ENCODE peak calls at places on chromosomes 6 and 20, in four cellular contexts. A is HepG2, V is GM12878, Q is K562. E is an unnamed sample.

GRCh38 chr20:48538058-48538825 is 289.6 kb downstream of the PREX1 start:
- DNase-seq in A (peak; percentile 37), V (no peak), Q (no peak), E (no peak)

GRCh38 chr6:71289039-71289801 is 609 bp downstream of the OGFRL1 start:
- DNase-seq in A (no peak), V (no peak), Q (no peak), E (peak; percentile 36)

GRCh38 chr20:31824125-31824485 is 4.9 kb downstream of the MYLK2 start:
- DNase-seq in A (no peak), V (no peak), Q (no peak), E (no peak)

GRCh38 chr6:163159689-163160088 is 254.8 kb upstream of the QKI start:
- DNase-seq in A (no peak), V (no peak), Q (no peak), E (no peak)

GRCh38 chr20:10739575-10739974 is 65.8 kb upstream of the JAG1 start:
- DNase-seq in A (no peak), V (no peak), Q (no peak), E (no peak)

GRCh38 chr6:49269190-49269589 is 193.9 kb downstream of the MMUT start:
- DNase-seq in A (no peak), V (no peak), Q (no peak), E (no peak)

GRCh38 chr20:25020345-25020744 is 27.8 kb upstream of the APMAP start:
- DNase-seq in A (no peak), V (no peak), Q (no peak), E (no peak)

GRCh38 chr6:44439270-44440045 is 52.0 kb downstream of the CDC5L start:
- DNase-seq in A (no peak), V (no peak), Q (no peak), E (no peak)

GRCh38 chr6:142399739-142400138 is 97.9 kb downstream of the ADGRG6 start:
- DNase-seq in A (no peak), V (no peak), Q (no peak), E (no peak)

GRCh38 chr6:7673063-7673536 is 52.8 kb upstream of the BMP6 start:
- DNase-seq in A (no peak), V (no peak), Q (peak; percentile 58), E (peak; percentile 46)

GRCh38 chr20:2417142-2417541 is 36.4 kb downstream of the TGM6 start:
- DNase-seq in A (no peak), V (no peak), Q (no peak), E (no peak)

GRCh38 chr6:170270984-170271593 is 19.8 kb downstream of the DLL1 start:
- DNase-seq in A (no peak), V (no peak), Q (no peak), E (no peak)

GRCh38 chr6:124480021-124480430 is 482.2 kb upstream of the RNF217 start:
- DNase-seq in A (no peak), V (no peak), Q (no peak), E (no peak)

GRCh38 chr20:34834459-34834893 is 9.0 kb upstream of the NCOA6 start:
- DNase-seq in A (peak; percentile 47), V (no peak), Q (peak; percentile 40), E (peak; percentile 26)

GRCh38 chr6:107697682-107698081 is 126.4 kb downstream of the SCML4 start:
- DNase-seq in A (no peak), V (no peak), Q (no peak), E (no peak)

GRCh38 chr6:79946242-79946641 is 1.1 kb downstream of the ELOVL4 start:
- DNase-seq in A (peak; percentile 25), V (no peak), Q (no peak), E (peak; percentile 64)

GRCh38 chr6:958531-958930 is 265.6 kb upstream of the EXOC2 start:
- DNase-seq in A (no peak), V (no peak), Q (no peak), E (no peak)

GRCh38 chr6:126764696-126765095 is 353.8 kb upstream of the RSPO3 start:
- DNase-seq in A (no peak), V (no peak), Q (no peak), E (no peak)

GRCh38 chr20:15328084-15328483 is 990.7 kb upstream of the FLRT3 start:
- DNase-seq in A (no peak), V (no peak), Q (no peak), E (no peak)

GRCh38 chr6:167668019-167668753 is 158.5 kb upstream of the AFDN start:
- DNase-seq in A (peak; percentile 96), V (no peak), Q (no peak), E (no peak)

GRCh38 chr6:147716434-147716833 is 207.9 kb downstream of the SAMD5 start:
- DNase-seq in A (no peak), V (no peak), Q (no peak), E (no peak)

GRCh38 chr6:93418448-93419303 is 683 bp downstream of the EPHA7 start:
- DNase-seq in A (no peak), V (no peak), Q (no peak), E (peak; percentile 33)

GRCh38 chr20:46552460-46553420 is 2.3 kb upstream of the OCSTAMP start:
- DNase-seq in A (no peak), V (peak; percentile 85), Q (no peak), E (no peak)

GRCh38 chr6:36786055-36786675 is 53.1 kb downstream of the CPNE5 start:
- DNase-seq in A (no peak), V (no peak), Q (peak; percentile 65), E (no peak)

GRCh38 chr6:3348821-3349220 is 90.1 kb downstream of the PSMG4 start:
- DNase-seq in A (no peak), V (no peak), Q (no peak), E (no peak)

GRCh38 chr6:99416226-99416625 is 8.9 kb downstream of the PNISR start:
- DNase-seq in A (no peak), V (no peak), Q (no peak), E (no peak)

GRCh38 chr6:446418-447366 is 55.1 kb downstream of the IRF4 start:
- DNase-seq in A (no peak), V (no peak), Q (no peak), E (no peak)

GRCh38 chr6:2875840-2876207 is 27.3 kb downstream of the SERPINB9 start:
- DNase-seq in A (no peak), V (no peak), Q (no peak), E (no peak)

GRCh38 chr20:50172347-50173013 is 18.1 kb upstream of the CEBPB start:
- DNase-seq in A (peak; percentile 97), V (no peak), Q (no peak), E (peak; percentile 67)
- TF ChIP-seq TARDBP in A (peak; percentile 90), V (no peak), Q (no peak), E (no peak)

GRCh38 chr6:113529191-113529590 is 328.0 kb upstream of the MARCKS start:
- DNase-seq in A (no peak), V (no peak), Q (no peak), E (no peak)
- TF ChIP-seq TARDBP in A (no peak), V (no peak), Q (no peak), E (no peak)

DNA sequence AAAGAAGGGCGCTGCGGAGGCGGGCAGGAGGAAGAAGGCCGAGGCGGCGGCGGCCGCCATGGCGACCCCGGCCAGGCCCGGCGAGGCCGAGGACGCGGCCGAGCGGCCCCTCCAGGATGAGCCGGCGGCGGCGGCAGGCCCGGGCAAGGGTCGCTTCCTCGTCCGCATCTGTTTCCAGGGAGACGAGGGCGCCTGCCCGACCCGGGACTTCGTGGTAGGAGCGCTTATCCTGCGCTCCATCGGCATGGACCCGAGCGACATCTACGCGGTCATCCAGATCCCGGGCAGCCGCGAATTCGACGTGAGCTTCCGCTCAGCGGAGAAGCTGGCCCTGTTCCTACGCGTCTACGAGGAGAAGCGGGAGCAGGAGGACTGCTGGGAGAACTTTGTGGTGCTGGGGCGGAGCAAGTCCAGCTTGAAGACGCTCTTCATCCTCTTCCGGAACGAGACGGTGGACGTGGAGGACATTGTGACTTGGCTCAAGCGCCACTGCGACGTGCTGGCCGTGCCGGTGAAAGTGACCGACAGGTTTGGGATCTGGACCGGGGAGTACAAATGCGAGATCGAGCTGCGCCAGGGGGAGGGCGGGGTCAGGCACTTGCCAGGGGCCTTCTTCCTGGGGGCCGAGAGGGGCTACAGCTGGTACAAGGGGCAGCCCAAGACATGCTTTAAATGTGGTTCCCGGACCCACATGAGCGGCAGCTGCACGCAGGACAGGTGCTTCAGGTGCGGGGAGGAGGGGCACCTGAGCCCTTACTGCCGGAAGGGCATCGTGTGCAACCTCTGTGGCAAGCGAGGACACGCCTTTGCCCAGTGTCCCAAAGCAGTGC is 770 bp downstream of the ZCCHC3 start:
- DNase-seq in A (peak; percentile 35), V (no peak), Q (peak; percentile 62), E (peak; percentile 28)
- TF ChIP-seq TARDBP in A (peak; percentile 77), V (no peak), Q (no peak), E (no peak)

DNA sequence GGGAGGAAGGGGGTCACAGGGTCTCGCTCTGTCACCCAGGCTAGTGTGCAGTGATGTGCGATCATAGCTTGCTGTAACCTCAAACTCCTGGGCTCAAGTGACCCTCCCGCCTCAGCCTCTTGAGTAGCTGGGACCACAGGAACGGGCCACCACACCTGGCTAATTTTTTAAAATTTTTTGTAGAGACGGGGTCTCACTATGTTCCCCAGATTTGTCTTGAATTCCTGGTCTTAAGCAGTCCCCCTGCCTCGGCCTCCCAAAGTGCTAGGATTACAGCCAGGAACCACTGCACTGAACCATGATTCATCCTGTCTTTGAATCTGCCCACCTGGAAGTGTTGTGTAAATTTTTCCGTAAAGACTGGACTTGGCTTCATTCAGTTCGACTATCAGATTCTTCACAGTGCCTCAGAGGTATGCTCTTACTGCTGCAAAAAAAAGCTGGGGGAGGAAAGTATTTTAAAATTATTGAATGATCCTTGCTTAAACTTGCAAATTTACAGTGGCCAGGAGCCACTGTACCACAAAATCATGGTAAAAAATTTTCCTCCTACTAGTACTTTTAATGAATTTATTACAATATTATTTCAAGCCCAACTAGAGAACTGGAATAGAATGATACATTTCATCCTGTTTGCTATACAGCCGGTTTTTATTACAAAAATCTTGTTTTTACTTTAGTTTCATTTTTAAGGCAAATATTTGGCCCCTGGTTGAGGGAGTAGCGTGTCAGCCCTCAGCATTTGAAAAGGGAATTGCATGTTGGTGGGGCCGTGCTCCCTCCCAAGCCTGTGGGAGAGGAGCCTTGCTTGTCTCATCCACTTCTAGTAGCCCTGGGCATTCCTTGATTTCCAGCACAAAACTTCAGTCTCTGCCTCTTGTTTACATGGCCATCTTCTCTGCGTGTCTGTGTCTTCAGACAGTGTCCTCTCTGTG is 202.5 kb upstream of the SGK1 start:
- DNase-seq in A (no peak), V (no peak), Q (no peak), E (no peak)
- TF ChIP-seq TARDBP in A (no peak), V (no peak), Q (no peak), E (no peak)

GRCh38 chr6:157853902-157854481 is 30.9 kb downstream of the SNX9 start:
- DNase-seq in A (no peak), V (no peak), Q (no peak), E (no peak)

GRCh38 chr6:157849288-157850017 is 26.4 kb downstream of the SNX9 start:
- DNase-seq in A (no peak), V (no peak), Q (no peak), E (no peak)

GRCh38 chr6:157855325-157855724 is 32.3 kb downstream of the SNX9 start:
- DNase-seq in A (no peak), V (no peak), Q (no peak), E (no peak)

GRCh38 chr6:157850030-157850429 is 27.0 kb downstream of the SNX9 start:
- DNase-seq in A (no peak), V (no peak), Q (no peak), E (no peak)

GRCh38 chr6:157853018-157853805 is 30.2 kb downstream of the SNX9 start:
- DNase-seq in A (no peak), V (no peak), Q (no peak), E (no peak)
- TF ChIP-seq TARDBP in A (no peak), V (no peak), Q (no peak), E (no peak)